ENCODE peak calls at places on chromosomes 3 and 15, in seven cellular contexts. One of them, this sample, is unnamed.

GRCh38 chr3:63970596-63971468 is 52.5 kb downstream of the PSMD6 start:
- DNase-seq in NCI-H1092 treated with DMSO at 0.1 percent for 48 hours: no peak
- DNase-seq in effector memory CD8-positive, alpha-beta T cell: no peak
- DNase-seq in OCI-M1: no peak
- DNase-seq in NT2/D1: no peak
- DNase-seq in fibroblast of the aortic adventitia: peak
- DNase-seq in SK-N-SH: no peak
- DNase-seq in this sample: no peak

GRCh38 chr15:39455502-39455991 is 125.3 kb upstream of the THBS1 start:
- DNase-seq in OCI-M1: peak
- DNase-seq in effector memory CD8-positive, alpha-beta T cell: no peak
- DNase-seq in NCI-H1092 treated with DMSO at 0.1 percent for 48 hours: no peak
- DNase-seq in NT2/D1: no peak
- DNase-seq in SK-N-SH: peak
- DNase-seq in fibroblast of the aortic adventitia: peak
- DNase-seq in this sample: peak

GRCh38 chr3:35665390-35666055 is 26.2 kb downstream of the ARPP21 start:
- DNase-seq in fibroblast of the aortic adventitia: no peak
- DNase-seq in SK-N-SH: no peak
- DNase-seq in NT2/D1: no peak
- DNase-seq in NCI-H1092 treated with DMSO at 0.1 percent for 48 hours: no peak
- DNase-seq in OCI-M1: no peak
- DNase-seq in effector memory CD8-positive, alpha-beta T cell: no peak
- DNase-seq in this sample: no peak

GRCh38 chr3:184678317-184679055 is 33.4 kb downstream of the MAGEF1 start:
- DNase-seq in NCI-H1092 treated with DMSO at 0.1 percent for 48 hours: peak
- DNase-seq in effector memory CD8-positive, alpha-beta T cell: no peak
- DNase-seq in SK-N-SH: no peak
- DNase-seq in NT2/D1: no peak
- DNase-seq in fibroblast of the aortic adventitia: no peak
- DNase-seq in OCI-M1: no peak
- DNase-seq in this sample: no peak

GRCh38 chr15:79028411-79028964 is 62.1 kb downstream of the RASGRF1 start:
- DNase-seq in fibroblast of the aortic adventitia: peak
- DNase-seq in NCI-H1092 treated with DMSO at 0.1 percent for 48 hours: peak
- DNase-seq in OCI-M1: peak
- DNase-seq in SK-N-SH: peak
- DNase-seq in effector memory CD8-positive, alpha-beta T cell: peak
- DNase-seq in NT2/D1: peak
- DNase-seq in this sample: peak

GRCh38 chr3:173913985-173914421 is 516.5 kb downstream of the NLGN1 start:
- DNase-seq in NT2/D1: no peak
- DNase-seq in SK-N-SH: no peak
- DNase-seq in effector memory CD8-positive, alpha-beta T cell: no peak
- DNase-seq in fibroblast of the aortic adventitia: no peak
- DNase-seq in OCI-M1: peak
- DNase-seq in NCI-H1092 treated with DMSO at 0.1 percent for 48 hours: no peak
- DNase-seq in this sample: no peak

GRCh38 chr3:47780727-47781325 is 867 bp downstream of the SMARCC1 start:
- DNase-seq in OCI-M1: no peak
- DNase-seq in NCI-H1092 treated with DMSO at 0.1 percent for 48 hours: peak
- DNase-seq in NT2/D1: no peak
- DNase-seq in effector memory CD8-positive, alpha-beta T cell: no peak
- DNase-seq in SK-N-SH: peak
- DNase-seq in fibroblast of the aortic adventitia: peak
- DNase-seq in this sample: peak

GRCh38 chr15:61175024-61175423 is 54.1 kb downstream of the RORA start:
- DNase-seq in NT2/D1: no peak
- DNase-seq in NCI-H1092 treated with DMSO at 0.1 percent for 48 hours: no peak
- DNase-seq in fibroblast of the aortic adventitia: no peak
- DNase-seq in SK-N-SH: no peak
- DNase-seq in effector memory CD8-positive, alpha-beta T cell: no peak
- DNase-seq in OCI-M1: no peak
- DNase-seq in this sample: no peak

GRCh38 chr15:51759557-51760070 is 8.2 kb downstream of the TMOD2 start:
- DNase-seq in NT2/D1: no peak
- DNase-seq in effector memory CD8-positive, alpha-beta T cell: no peak
- DNase-seq in SK-N-SH: no peak
- DNase-seq in fibroblast of the aortic adventitia: peak
- DNase-seq in OCI-M1: peak
- DNase-seq in NCI-H1092 treated with DMSO at 0.1 percent for 48 hours: peak
- DNase-seq in this sample: peak

GRCh38 chr3:134423153-134423552 is 48.9 kb upstream of the AMOTL2 start:
- DNase-seq in SK-N-SH: peak
- DNase-seq in NT2/D1: no peak
- DNase-seq in OCI-M1: no peak
- DNase-seq in NCI-H1092 treated with DMSO at 0.1 percent for 48 hours: peak
- DNase-seq in effector memory CD8-positive, alpha-beta T cell: no peak
- DNase-seq in fibroblast of the aortic adventitia: peak
- DNase-seq in this sample: peak

GRCh38 chr3:5187920-5188418 is 462 bp downstream of the EDEM1 start:
- DNase-seq in NT2/D1: peak
- DNase-seq in SK-N-SH: peak
- DNase-seq in OCI-M1: peak
- DNase-seq in NCI-H1092 treated with DMSO at 0.1 percent for 48 hours: no peak
- DNase-seq in fibroblast of the aortic adventitia: no peak
- DNase-seq in effector memory CD8-positive, alpha-beta T cell: peak
- DNase-seq in this sample: no peak

GRCh38 chr15:101070502-101071273 is 151.5 kb downstream of the LRRK1 start:
- DNase-seq in NCI-H1092 treated with DMSO at 0.1 percent for 48 hours: no peak
- DNase-seq in SK-N-SH: no peak
- DNase-seq in OCI-M1: no peak
- DNase-seq in NT2/D1: peak
- DNase-seq in fibroblast of the aortic adventitia: peak
- DNase-seq in effector memory CD8-positive, alpha-beta T cell: no peak
- DNase-seq in this sample: no peak

GRCh38 chr3:104392327-104392726 is 974.4 kb upstream of the ALCAM start:
- DNase-seq in NCI-H1092 treated with DMSO at 0.1 percent for 48 hours: no peak
- DNase-seq in OCI-M1: peak
- DNase-seq in fibroblast of the aortic adventitia: no peak
- DNase-seq in NT2/D1: peak
- DNase-seq in effector memory CD8-positive, alpha-beta T cell: no peak
- DNase-seq in SK-N-SH: no peak
- DNase-seq in this sample: no peak

GRCh38 chr15:73030280-73030679 is 22.0 kb upstream of the NEO1 start:
- DNase-seq in NT2/D1: no peak
- DNase-seq in OCI-M1: peak
- DNase-seq in NCI-H1092 treated with DMSO at 0.1 percent for 48 hours: no peak
- DNase-seq in effector memory CD8-positive, alpha-beta T cell: no peak
- DNase-seq in fibroblast of the aortic adventitia: no peak
- DNase-seq in SK-N-SH: no peak
- DNase-seq in this sample: no peak

GRCh38 chr15:52780172-52780980 is 9.8 kb downstream of the ONECUT1 start:
- DNase-seq in fibroblast of the aortic adventitia: peak
- DNase-seq in SK-N-SH: peak
- DNase-seq in NT2/D1: no peak
- DNase-seq in NCI-H1092 treated with DMSO at 0.1 percent for 48 hours: peak
- DNase-seq in effector memory CD8-positive, alpha-beta T cell: peak
- DNase-seq in OCI-M1: peak
- DNase-seq in this sample: peak

GRCh38 chr3:171776839-171777607 is 33.3 kb downstream of the PLD1 start:
- DNase-seq in effector memory CD8-positive, alpha-beta T cell: no peak
- DNase-seq in OCI-M1: peak
- DNase-seq in NCI-H1092 treated with DMSO at 0.1 percent for 48 hours: no peak
- DNase-seq in fibroblast of the aortic adventitia: no peak
- DNase-seq in NT2/D1: no peak
- DNase-seq in SK-N-SH: no peak
- DNase-seq in this sample: no peak

GRCh38 chr3:192079098-192079497 is 618.1 kb downstream of the PYDC2 start:
- DNase-seq in NT2/D1: no peak
- DNase-seq in OCI-M1: no peak
- DNase-seq in SK-N-SH: no peak
- DNase-seq in fibroblast of the aortic adventitia: no peak
- DNase-seq in effector memory CD8-positive, alpha-beta T cell: no peak
- DNase-seq in NCI-H1092 treated with DMSO at 0.1 percent for 48 hours: peak
- DNase-seq in this sample: peak

GRCh38 chr3:134608023-134608758 is 42.6 kb downstream of the KY start:
- DNase-seq in NT2/D1: no peak
- DNase-seq in OCI-M1: no peak
- DNase-seq in effector memory CD8-positive, alpha-beta T cell: no peak
- DNase-seq in SK-N-SH: no peak
- DNase-seq in fibroblast of the aortic adventitia: no peak
- DNase-seq in NCI-H1092 treated with DMSO at 0.1 percent for 48 hours: no peak
- DNase-seq in this sample: no peak

GRCh38 chr3:179100652-179101051 is 29.0 kb upstream of the ZMAT3 start:
- DNase-seq in SK-N-SH: no peak
- DNase-seq in NT2/D1: no peak
- DNase-seq in OCI-M1: peak
- DNase-seq in effector memory CD8-positive, alpha-beta T cell: no peak
- DNase-seq in NCI-H1092 treated with DMSO at 0.1 percent for 48 hours: no peak
- DNase-seq in fibroblast of the aortic adventitia: no peak
- DNase-seq in this sample: no peak

GRCh38 chr3:171874879-171875278 is 31.7 kb downstream of the TMEM212 start:
- DNase-seq in effector memory CD8-positive, alpha-beta T cell: no peak
- DNase-seq in fibroblast of the aortic adventitia: no peak
- DNase-seq in SK-N-SH: no peak
- DNase-seq in NCI-H1092 treated with DMSO at 0.1 percent for 48 hours: no peak
- DNase-seq in NT2/D1: no peak
- DNase-seq in OCI-M1: no peak
- DNase-seq in this sample: no peak

GRCh38 chr3:99962703-99963102 is 145.0 kb downstream of the CMSS1 start:
- DNase-seq in effector memory CD8-positive, alpha-beta T cell: no peak
- DNase-seq in OCI-M1: no peak
- DNase-seq in SK-N-SH: no peak
- DNase-seq in NCI-H1092 treated with DMSO at 0.1 percent for 48 hours: no peak
- DNase-seq in NT2/D1: no peak
- DNase-seq in fibroblast of the aortic adventitia: peak
- DNase-seq in this sample: no peak

GRCh38 chr15:98428253-98428989 is 219.9 kb upstream of the IGF1R start:
- DNase-seq in NT2/D1: peak
- DNase-seq in OCI-M1: peak
- DNase-seq in fibroblast of the aortic adventitia: peak
- DNase-seq in SK-N-SH: peak
- DNase-seq in effector memory CD8-positive, alpha-beta T cell: peak
- DNase-seq in NCI-H1092 treated with DMSO at 0.1 percent for 48 hours: peak
- DNase-seq in this sample: peak

GRCh38 chr3:178947738-178948137 is 123.9 kb downstream of the ZMAT3 start:
- DNase-seq in fibroblast of the aortic adventitia: no peak
- DNase-seq in OCI-M1: peak
- DNase-seq in effector memory CD8-positive, alpha-beta T cell: no peak
- DNase-seq in NCI-H1092 treated with DMSO at 0.1 percent for 48 hours: no peak
- DNase-seq in NT2/D1: no peak
- DNase-seq in SK-N-SH: no peak
- DNase-seq in this sample: no peak

GRCh38 chr3:65436580-65436979 is 602.1 kb downstream of the MAGI1 start:
- DNase-seq in OCI-M1: peak
- DNase-seq in fibroblast of the aortic adventitia: no peak
- DNase-seq in SK-N-SH: peak
- DNase-seq in NCI-H1092 treated with DMSO at 0.1 percent for 48 hours: peak
- DNase-seq in NT2/D1: peak
- DNase-seq in effector memory CD8-positive, alpha-beta T cell: no peak
- DNase-seq in this sample: peak

GRCh38 chr3:169686278-169686677 is 22.8 kb upstream of the MECOM start:
- DNase-seq in fibroblast of the aortic adventitia: no peak
- DNase-seq in effector memory CD8-positive, alpha-beta T cell: no peak
- DNase-seq in OCI-M1: no peak
- DNase-seq in NCI-H1092 treated with DMSO at 0.1 percent for 48 hours: no peak
- DNase-seq in NT2/D1: no peak
- DNase-seq in SK-N-SH: no peak
- DNase-seq in this sample: no peak

GRCh38 chr15:52783191-52783829 is 6.8 kb downstream of the ONECUT1 start:
- DNase-seq in fibroblast of the aortic adventitia: no peak
- DNase-seq in OCI-M1: no peak
- DNase-seq in effector memory CD8-positive, alpha-beta T cell: no peak
- DNase-seq in SK-N-SH: no peak
- DNase-seq in NCI-H1092 treated with DMSO at 0.1 percent for 48 hours: no peak
- DNase-seq in NT2/D1: no peak
- DNase-seq in this sample: no peak

GRCh38 chr15:63978511-63979226 is 67.6 kb downstream of the DAPK2 start:
- DNase-seq in NT2/D1: no peak
- DNase-seq in effector memory CD8-positive, alpha-beta T cell: no peak
- DNase-seq in fibroblast of the aortic adventitia: no peak
- DNase-seq in OCI-M1: no peak
- DNase-seq in SK-N-SH: no peak
- DNase-seq in NCI-H1092 treated with DMSO at 0.1 percent for 48 hours: no peak
- DNase-seq in this sample: no peak

GRCh38 chr3:108153451-108153981 is 62.7 kb upstream of the CD47 start:
- DNase-seq in fibroblast of the aortic adventitia: peak
- DNase-seq in effector memory CD8-positive, alpha-beta T cell: peak
- DNase-seq in NCI-H1092 treated with DMSO at 0.1 percent for 48 hours: peak
- DNase-seq in NT2/D1: peak
- DNase-seq in OCI-M1: peak
- DNase-seq in SK-N-SH: peak
- DNase-seq in this sample: peak

GRCh38 chr3:24495334-24495994 is 814 bp upstream of the THRB start:
- DNase-seq in SK-N-SH: peak
- DNase-seq in effector memory CD8-positive, alpha-beta T cell: no peak
- DNase-seq in fibroblast of the aortic adventitia: no peak
- DNase-seq in NT2/D1: no peak
- DNase-seq in OCI-M1: peak
- DNase-seq in NCI-H1092 treated with DMSO at 0.1 percent for 48 hours: no peak
- DNase-seq in this sample: no peak

GRCh38 chr3:151684104-151684503 is 49.6 kb upstream of the AADACL2 start:
- DNase-seq in SK-N-SH: no peak
- DNase-seq in NCI-H1092 treated with DMSO at 0.1 percent for 48 hours: no peak
- DNase-seq in fibroblast of the aortic adventitia: no peak
- DNase-seq in effector memory CD8-positive, alpha-beta T cell: no peak
- DNase-seq in OCI-M1: no peak
- DNase-seq in NT2/D1: no peak
- DNase-seq in this sample: no peak

GRCh38 chr3:13457593-13457992 is 22.5 kb upstream of the HDAC11 start:
- DNase-seq in effector memory CD8-positive, alpha-beta T cell: no peak
- DNase-seq in SK-N-SH: no peak
- DNase-seq in OCI-M1: no peak
- DNase-seq in NCI-H1092 treated with DMSO at 0.1 percent for 48 hours: no peak
- DNase-seq in NT2/D1: no peak
- DNase-seq in fibroblast of the aortic adventitia: no peak
- DNase-seq in this sample: no peak

GRCh38 chr3:161548301-161548700 is 51.7 kb downstream of the OTOL1 start:
- DNase-seq in effector memory CD8-positive, alpha-beta T cell: no peak
- DNase-seq in OCI-M1: no peak
- DNase-seq in fibroblast of the aortic adventitia: no peak
- DNase-seq in NT2/D1: no peak
- DNase-seq in SK-N-SH: no peak
- DNase-seq in NCI-H1092 treated with DMSO at 0.1 percent for 48 hours: no peak
- DNase-seq in this sample: no peak

GRCh38 chr3:43770426-43771103 is 79.8 kb downstream of the ABHD5 start:
- DNase-seq in OCI-M1: peak
- DNase-seq in fibroblast of the aortic adventitia: peak
- DNase-seq in effector memory CD8-positive, alpha-beta T cell: peak
- DNase-seq in NT2/D1: no peak
- DNase-seq in SK-N-SH: peak
- DNase-seq in NCI-H1092 treated with DMSO at 0.1 percent for 48 hours: peak
- DNase-seq in this sample: no peak

This sample was measured in NCI-H2171 treated with DMSO at 0.1 percent for 48 hours.